ENCODE peak calls at places on chromosomes 12 and 14, in five cellular contexts. One of them, this sample, is unnamed.

GRCh38 chr14:32576088-32576795 is 247.1 kb downstream of the AKAP6 start:
- DNase-seq in mammary epithelial cell: peak; percentile 21
- DNase-seq in right lobe of liver: no peak
- DNase-seq in colonic mucosa: peak; percentile 55
- DNase-seq in OCI-LY7: peak; percentile 51
- DNase-seq in this sample: no peak

GRCh38 chr12:58459191-58459590 is 461.1 kb downstream of the LRIG3 start:
- DNase-seq in colonic mucosa: no peak
- DNase-seq in mammary epithelial cell: no peak
- DNase-seq in right lobe of liver: no peak
- DNase-seq in OCI-LY7: no peak
- DNase-seq in this sample: no peak

GRCh38 chr12:64922853-64923252 is 98.4 kb downstream of the TBC1D30 start:
- DNase-seq in colonic mucosa: no peak
- DNase-seq in right lobe of liver: no peak
- DNase-seq in OCI-LY7: no peak
- DNase-seq in mammary epithelial cell: no peak
- DNase-seq in this sample: no peak

GRCh38 chr12:124322271-124322998 is 27.5 kb downstream of the RFLNA start:
- DNase-seq in colonic mucosa: no peak
- DNase-seq in mammary epithelial cell: peak; percentile 7
- DNase-seq in OCI-LY7: no peak
- DNase-seq in right lobe of liver: no peak
- DNase-seq in this sample: no peak

GRCh38 chr12:8449293-8449944 is 6.3 kb upstream of the CLEC6A start:
- DNase-seq in colonic mucosa: no peak
- DNase-seq in OCI-LY7: no peak
- DNase-seq in mammary epithelial cell: no peak
- DNase-seq in right lobe of liver: no peak
- DNase-seq in this sample: no peak

GRCh38 chr12:118034429-118035193 is 18.1 kb downstream of the RFC5 start:
- DNase-seq in right lobe of liver: no peak
- DNase-seq in OCI-LY7: no peak
- DNase-seq in mammary epithelial cell: peak; percentile 43
- DNase-seq in colonic mucosa: peak; percentile 34
- DNase-seq in this sample: no peak

GRCh38 chr12:111404362-111405148 is 1.2 kb upstream of the SH2B3 start:
- DNase-seq in OCI-LY7: peak; percentile 81
- DNase-seq in colonic mucosa: peak; percentile 59
- DNase-seq in right lobe of liver: no peak
- DNase-seq in mammary epithelial cell: no peak
- DNase-seq in this sample: peak; percentile 67

GRCh38 chr12:48045061-48045846 is 41.0 kb upstream of the COL2A1 start:
- DNase-seq in OCI-LY7: no peak
- DNase-seq in colonic mucosa: no peak
- DNase-seq in right lobe of liver: no peak
- DNase-seq in mammary epithelial cell: no peak
- DNase-seq in this sample: no peak

GRCh38 chr12:74526535-74526934 is 11.1 kb upstream of the ATXN7L3B start:
- DNase-seq in colonic mucosa: no peak
- DNase-seq in OCI-LY7: no peak
- DNase-seq in mammary epithelial cell: no peak
- DNase-seq in right lobe of liver: no peak
- DNase-seq in this sample: no peak

GRCh38 chr12:39003541-39004160 is 98.3 kb upstream of the CPNE8 start:
- DNase-seq in mammary epithelial cell: no peak
- DNase-seq in right lobe of liver: no peak
- DNase-seq in OCI-LY7: no peak
- DNase-seq in colonic mucosa: no peak
- DNase-seq in this sample: no peak

GRCh38 chr14:50062438-50063039 is 53.8 kb downstream of the VCPKMT start:
- DNase-seq in right lobe of liver: no peak
- DNase-seq in colonic mucosa: peak; percentile 78
- DNase-seq in OCI-LY7: peak; percentile 91
- DNase-seq in mammary epithelial cell: peak; percentile 69
- DNase-seq in this sample: peak; percentile 42

GRCh38 chr12:89156862-89157262 is 195.4 kb downstream of the DUSP6 start:
- DNase-seq in OCI-LY7: no peak
- DNase-seq in colonic mucosa: no peak
- DNase-seq in right lobe of liver: no peak
- DNase-seq in mammary epithelial cell: peak; percentile 32
- DNase-seq in this sample: no peak

GRCh38 chr14:59566725-59567124 is 9.9 kb downstream of the CCDC175 start:
- DNase-seq in mammary epithelial cell: peak; percentile 25
- DNase-seq in colonic mucosa: peak; percentile 19
- DNase-seq in right lobe of liver: no peak
- DNase-seq in OCI-LY7: no peak
- DNase-seq in this sample: no peak

GRCh38 chr12:90064759-90065158 is 356.1 kb upstream of the ATP2B1 start:
- DNase-seq in colonic mucosa: no peak
- DNase-seq in OCI-LY7: no peak
- DNase-seq in right lobe of liver: no peak
- DNase-seq in mammary epithelial cell: no peak
- DNase-seq in this sample: no peak

GRCh38 chr14:50801706-50802105 is 29.3 kb downstream of the NIN start:
- DNase-seq in right lobe of liver: no peak
- DNase-seq in colonic mucosa: no peak
- DNase-seq in mammary epithelial cell: peak; percentile 60
- DNase-seq in OCI-LY7: no peak
- DNase-seq in this sample: no peak

DNA sequence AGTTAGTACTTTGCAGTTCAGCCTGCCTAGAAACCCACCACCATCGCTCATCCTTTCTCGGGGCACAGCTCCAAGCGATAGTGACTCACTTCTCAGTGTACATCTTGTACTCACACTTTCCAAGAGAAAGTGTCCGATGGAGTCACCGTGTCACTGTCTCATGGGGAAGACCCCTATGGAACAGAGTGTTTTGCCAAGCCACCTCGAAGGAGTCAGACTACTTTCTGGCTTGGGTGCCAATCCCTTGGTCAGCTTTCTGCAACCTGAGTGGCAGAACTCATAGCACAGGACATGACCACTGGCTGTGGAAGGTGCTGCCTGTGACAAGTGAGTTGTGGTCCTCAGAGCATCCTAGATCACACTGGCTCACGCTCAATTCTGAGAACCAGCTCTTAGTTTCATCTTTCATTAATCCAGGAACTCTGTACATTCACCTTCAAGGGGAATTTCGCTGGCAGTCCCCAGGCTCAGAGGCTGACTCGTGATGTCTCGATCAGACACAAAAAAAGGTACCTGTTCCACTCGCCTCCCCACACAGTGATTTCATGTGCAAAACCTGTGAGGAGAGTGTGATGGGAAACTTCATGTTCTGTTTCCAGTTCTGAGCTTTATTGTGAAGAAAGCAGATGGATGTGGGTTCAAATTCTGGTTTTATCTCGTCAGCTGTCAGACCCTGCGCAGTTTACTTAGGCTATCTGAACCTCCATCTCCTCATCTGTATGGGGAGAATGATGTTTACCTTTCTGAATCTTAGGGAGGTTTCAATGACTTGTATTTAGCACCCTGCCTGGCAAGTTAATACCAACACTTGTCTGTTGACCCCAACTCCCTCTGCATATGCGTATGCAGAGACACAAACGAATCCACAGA is 127.3 kb upstream of the CCND2 start:
- DNase-seq in OCI-LY7: no peak
- DNase-seq in right lobe of liver: no peak
- DNase-seq in colonic mucosa: no peak
- DNase-seq in mammary epithelial cell: peak; percentile 25
- DNase-seq in this sample: no peak
- H3K4me1 ChIP-seq in OCI-LY7: peaks cover 37% of the 10 kb centered on the region
- H3K4me1 ChIP-seq in right lobe of liver: no peaks in the 10 kb centered on the region
- H3K4me1 ChIP-seq in colonic mucosa: peaks cover 6% of the 10 kb centered on the region
- H3K4me1 ChIP-seq in mammary epithelial cell: peaks cover 18% of the 10 kb centered on the region
- H3K4me1 ChIP-seq in this sample: no peaks in the 10 kb centered on the region

DNA sequence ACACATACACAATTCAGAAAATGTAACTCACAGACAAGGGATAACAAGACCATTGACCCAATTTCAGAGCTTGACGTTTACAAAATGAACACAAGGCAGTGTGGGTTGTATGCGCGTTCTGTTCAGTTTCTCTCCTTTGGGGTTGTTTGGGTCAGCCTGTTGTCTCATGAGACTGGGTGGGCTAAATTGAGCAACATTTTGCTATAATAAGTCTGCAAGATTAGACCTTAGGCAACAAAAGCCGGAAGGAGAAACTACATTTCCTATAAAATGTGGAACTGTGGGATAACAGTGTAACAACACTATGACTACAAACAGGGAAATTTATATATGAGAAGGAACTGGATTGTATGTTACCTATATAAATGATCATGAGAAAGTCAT is 18.9 kb upstream of the LTA4H start:
- DNase-seq in right lobe of liver: no peak
- DNase-seq in OCI-LY7: no peak
- DNase-seq in mammary epithelial cell: no peak
- DNase-seq in colonic mucosa: no peak
- DNase-seq in this sample: no peak
- H3K4me1 ChIP-seq in right lobe of liver: no peaks in the 10 kb centered on the region
- H3K4me1 ChIP-seq in OCI-LY7: no peaks in the 10 kb centered on the region
- H3K4me1 ChIP-seq in mammary epithelial cell: no peaks in the 10 kb centered on the region
- H3K4me1 ChIP-seq in colonic mucosa: no peaks in the 10 kb centered on the region
- H3K4me1 ChIP-seq in this sample: no peaks in the 10 kb centered on the region

GRCh38 chr12:4274960-4275868 is 1.7 kb downstream of the CCND2 start:
- DNase-seq in mammary epithelial cell: peak; percentile 65
- DNase-seq in right lobe of liver: no peak
- DNase-seq in OCI-LY7: no peak
- DNase-seq in colonic mucosa: peak; percentile 28
- DNase-seq in this sample: peak; percentile 71

GRCh38 chr12:4277205-4277543 is 3.6 kb downstream of the CCND2 start:
- DNase-seq in colonic mucosa: no peak
- DNase-seq in right lobe of liver: no peak
- DNase-seq in OCI-LY7: no peak
- DNase-seq in mammary epithelial cell: no peak
- DNase-seq in this sample: no peak

GRCh38 chr12:4276524-4277204 is 3.1 kb downstream of the CCND2 start:
- DNase-seq in mammary epithelial cell: peak; percentile 76
- DNase-seq in right lobe of liver: peak; percentile 73
- DNase-seq in OCI-LY7: peak; percentile 81
- DNase-seq in colonic mucosa: peak; percentile 96
- DNase-seq in this sample: peak; percentile 84

GRCh38 chr12:4274396-4274959 is 916 bp downstream of the CCND2 start:
- DNase-seq in colonic mucosa: peak; percentile 45
- DNase-seq in mammary epithelial cell: peak; percentile 51
- DNase-seq in right lobe of liver: no peak
- DNase-seq in OCI-LY7: no peak
- DNase-seq in this sample: peak; percentile 28

DNA sequence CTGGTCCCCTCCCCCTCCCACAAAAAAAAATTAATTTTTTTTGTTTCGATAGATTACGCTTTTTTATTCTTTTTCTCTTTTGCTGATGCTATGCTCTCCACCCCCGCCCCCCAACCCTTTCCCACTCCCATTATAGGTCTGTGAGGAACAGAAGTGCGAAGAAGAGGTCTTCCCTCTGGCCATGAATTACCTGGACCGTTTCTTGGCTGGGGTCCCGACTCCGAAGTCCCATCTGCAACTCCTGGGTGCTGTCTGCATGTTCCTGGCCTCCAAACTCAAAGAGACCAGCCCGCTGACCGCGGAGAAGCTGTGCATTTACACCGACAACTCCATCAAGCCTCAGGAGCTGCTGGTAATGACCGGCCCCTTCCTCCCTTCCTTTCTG is 2.3 kb downstream of the CCND2 start:
- DNase-seq in mammary epithelial cell: no peak
- DNase-seq in colonic mucosa: peak; percentile 49
- DNase-seq in right lobe of liver: no peak
- DNase-seq in OCI-LY7: no peak
- DNase-seq in this sample: no peak
- H3K4me1 ChIP-seq in mammary epithelial cell: peaks cover 45% of the 10 kb centered on the region
- H3K4me1 ChIP-seq in colonic mucosa: peaks cover 37% of the 10 kb centered on the region
- H3K4me1 ChIP-seq in right lobe of liver: no peaks in the 10 kb centered on the region
- H3K4me1 ChIP-seq in OCI-LY7: peaks cover 6% of the 10 kb centered on the region
- H3K4me1 ChIP-seq in this sample: peaks cover 25% of the 10 kb centered on the region

GRCh38 chr14:67609642-67610310 is 9.7 kb upstream of the PIGH start:
- DNase-seq in mammary epithelial cell: no peak
- DNase-seq in OCI-LY7: no peak
- DNase-seq in right lobe of liver: no peak
- DNase-seq in colonic mucosa: no peak
- DNase-seq in this sample: no peak

GRCh38 chr14:67602071-67602470 is 2.0 kb upstream of the PIGH start:
- DNase-seq in OCI-LY7: no peak
- DNase-seq in mammary epithelial cell: no peak
- DNase-seq in right lobe of liver: no peak
- DNase-seq in colonic mucosa: no peak
- DNase-seq in this sample: no peak

GRCh38 chr14:67610491-67610890 is 9.2 kb upstream of the ARG2 start:
- DNase-seq in OCI-LY7: no peak
- DNase-seq in right lobe of liver: no peak
- DNase-seq in mammary epithelial cell: no peak
- DNase-seq in colonic mucosa: no peak
- DNase-seq in this sample: no peak

GRCh38 chr14:67602995-67603545 is 3.0 kb upstream of the PIGH start:
- DNase-seq in right lobe of liver: no peak
- DNase-seq in colonic mucosa: no peak
- DNase-seq in OCI-LY7: peak; percentile 68
- DNase-seq in mammary epithelial cell: peak; percentile 33
- DNase-seq in this sample: no peak

DNA sequence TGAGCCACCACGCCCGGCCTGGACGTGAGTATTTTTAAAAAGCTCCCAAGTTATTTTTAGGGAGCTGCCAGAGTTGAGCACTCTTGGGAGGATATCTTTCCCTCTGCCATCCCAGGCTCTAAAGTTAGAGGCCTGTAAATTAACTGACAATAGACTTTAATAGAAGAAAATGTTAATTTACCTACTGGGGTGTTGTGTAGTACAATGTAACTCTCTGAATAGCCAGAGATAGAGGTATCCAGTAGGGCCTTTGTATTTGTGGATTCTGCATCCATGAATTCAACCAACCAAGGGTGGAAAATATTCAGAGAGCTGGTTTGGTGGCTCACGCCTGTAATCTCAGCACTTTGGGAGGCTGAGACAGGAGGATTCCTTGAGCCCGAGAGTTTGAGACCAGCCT is 7.6 kb upstream of the PIGH start:
- DNase-seq in OCI-LY7: no peak
- DNase-seq in mammary epithelial cell: no peak
- DNase-seq in colonic mucosa: no peak
- DNase-seq in right lobe of liver: no peak
- DNase-seq in this sample: no peak
- H3K4me1 ChIP-seq in OCI-LY7: peaks cover 8% of the 10 kb centered on the region
- H3K4me1 ChIP-seq in mammary epithelial cell: no peaks in the 10 kb centered on the region
- H3K4me1 ChIP-seq in colonic mucosa: no peaks in the 10 kb centered on the region
- H3K4me1 ChIP-seq in right lobe of liver: no peaks in the 10 kb centered on the region
- H3K4me1 ChIP-seq in this sample: no peaks in the 10 kb centered on the region